ENCODE peak calls at places on chromosomes 3 and 15, in seven cellular contexts. One of them, this sample, is unnamed.
A peak's percentile ranks its signal among the peaks of the same experiment; 100 is the strongest.

GRCh38 chr15:42921049-42921731 is 612 bp upstream of the TTBK2 start:
- DNase-seq in NCI-H2081: no peak
- DNase-seq in AG09309: no peak
- DNase-seq in B cell: no peak
- DNase-seq in iPS DF 19.7: no peak
- DNase-seq in neuronal stem cell: peak; percentile 12
- DNase-seq in T-helper 17 cell: peak; percentile 22
- DNase-seq in this sample: no peak

GRCh38 chr3:11074007-11074406 is 80.3 kb upstream of the HRH1 start:
- DNase-seq in AG09309: no peak
- DNase-seq in B cell: no peak
- DNase-seq in iPS DF 19.7: no peak
- DNase-seq in neuronal stem cell: no peak
- DNase-seq in NCI-H2081: no peak
- DNase-seq in T-helper 17 cell: no peak
- DNase-seq in this sample: no peak

GRCh38 chr3:178436773-178437172 is 99.5 kb upstream of the KCNMB2 start:
- DNase-seq in B cell: peak; percentile 9
- DNase-seq in T-helper 17 cell: no peak
- DNase-seq in NCI-H2081: peak; percentile 86
- DNase-seq in iPS DF 19.7: no peak
- DNase-seq in AG09309: peak; percentile 52
- DNase-seq in neuronal stem cell: no peak
- DNase-seq in this sample: no peak

GRCh38 chr15:85555875-85556617 is 175.6 kb downstream of the AKAP13 start:
- DNase-seq in iPS DF 19.7: no peak
- DNase-seq in T-helper 17 cell: no peak
- DNase-seq in neuronal stem cell: no peak
- DNase-seq in NCI-H2081: no peak
- DNase-seq in B cell: no peak
- DNase-seq in AG09309: no peak
- DNase-seq in this sample: no peak

GRCh38 chr3:9195390-9195789 is 54.1 kb downstream of the SRGAP3 start:
- DNase-seq in NCI-H2081: no peak
- DNase-seq in AG09309: no peak
- DNase-seq in T-helper 17 cell: no peak
- DNase-seq in neuronal stem cell: no peak
- DNase-seq in iPS DF 19.7: no peak
- DNase-seq in B cell: no peak
- DNase-seq in this sample: no peak

GRCh38 chr3:27484002-27484844 is at the start of gene SLC4A7:
- DNase-seq in T-helper 17 cell: peak; percentile 99
- DNase-seq in B cell: peak; percentile 100
- DNase-seq in NCI-H2081: peak; percentile 89
- DNase-seq in AG09309: peak; percentile 81
- DNase-seq in neuronal stem cell: peak; percentile 97
- DNase-seq in iPS DF 19.7: peak; percentile 86
- DNase-seq in this sample: peak; percentile 82

GRCh38 chr15:34301058-34301457 is 36.5 kb downstream of the SLC12A6 start:
- DNase-seq in T-helper 17 cell: no peak
- DNase-seq in AG09309: no peak
- DNase-seq in B cell: no peak
- DNase-seq in neuronal stem cell: no peak
- DNase-seq in NCI-H2081: no peak
- DNase-seq in iPS DF 19.7: no peak
- DNase-seq in this sample: no peak

GRCh38 chr15:70053703-70054229 is 44.0 kb downstream of the TLE3 start:
- DNase-seq in neuronal stem cell: no peak
- DNase-seq in iPS DF 19.7: no peak
- DNase-seq in AG09309: no peak
- DNase-seq in B cell: no peak
- DNase-seq in NCI-H2081: no peak
- DNase-seq in T-helper 17 cell: no peak
- DNase-seq in this sample: no peak

GRCh38 chr15:52503788-52504496 is 24.7 kb downstream of the MYO5A start:
- DNase-seq in iPS DF 19.7: no peak
- DNase-seq in AG09309: no peak
- DNase-seq in T-helper 17 cell: no peak
- DNase-seq in neuronal stem cell: no peak
- DNase-seq in NCI-H2081: no peak
- DNase-seq in B cell: peak; percentile 71
- DNase-seq in this sample: no peak

GRCh38 chr15:74763416-74763815 is 14.8 kb downstream of the CYP1A2 start:
- DNase-seq in T-helper 17 cell: no peak
- DNase-seq in AG09309: no peak
- DNase-seq in iPS DF 19.7: no peak
- DNase-seq in neuronal stem cell: no peak
- DNase-seq in NCI-H2081: no peak
- DNase-seq in B cell: no peak
- DNase-seq in this sample: no peak

GRCh38 chr15:39579487-39580116 is 1.3 kb upstream of the THBS1 start:
- DNase-seq in T-helper 17 cell: no peak
- DNase-seq in NCI-H2081: no peak
- DNase-seq in neuronal stem cell: peak; percentile 65
- DNase-seq in iPS DF 19.7: peak; percentile 95
- DNase-seq in AG09309: peak; percentile 92
- DNase-seq in B cell: no peak
- DNase-seq in this sample: peak; percentile 92

GRCh38 chr3:151096697-151097096 is 11.2 kb downstream of the MED12L start:
- DNase-seq in B cell: no peak
- DNase-seq in neuronal stem cell: no peak
- DNase-seq in T-helper 17 cell: no peak
- DNase-seq in AG09309: no peak
- DNase-seq in iPS DF 19.7: no peak
- DNase-seq in NCI-H2081: no peak
- DNase-seq in this sample: no peak

GRCh38 chr3:126682046-126682445 is 22.0 kb upstream of the CHCHD6 start:
- DNase-seq in B cell: no peak
- DNase-seq in AG09309: no peak
- DNase-seq in iPS DF 19.7: no peak
- DNase-seq in NCI-H2081: no peak
- DNase-seq in T-helper 17 cell: no peak
- DNase-seq in neuronal stem cell: no peak
- DNase-seq in this sample: no peak

GRCh38 chr3:79815478-79815877 is 47.7 kb upstream of the ROBO1 start:
- DNase-seq in NCI-H2081: no peak
- DNase-seq in iPS DF 19.7: no peak
- DNase-seq in AG09309: no peak
- DNase-seq in T-helper 17 cell: no peak
- DNase-seq in B cell: no peak
- DNase-seq in neuronal stem cell: no peak
- DNase-seq in this sample: no peak

GRCh38 chr15:25087137-25087536 is 132.3 kb downstream of the SNRPN start:
- DNase-seq in neuronal stem cell: no peak
- DNase-seq in iPS DF 19.7: no peak
- DNase-seq in NCI-H2081: no peak
- DNase-seq in B cell: no peak
- DNase-seq in T-helper 17 cell: no peak
- DNase-seq in AG09309: no peak
- DNase-seq in this sample: no peak

GRCh38 chr15:69175536-69175935 is 15.1 kb downstream of the GLCE start:
- DNase-seq in T-helper 17 cell: no peak
- DNase-seq in neuronal stem cell: no peak
- DNase-seq in B cell: no peak
- DNase-seq in NCI-H2081: no peak
- DNase-seq in AG09309: no peak
- DNase-seq in iPS DF 19.7: no peak
- DNase-seq in this sample: no peak

GRCh38 chr3:195186041-195186709 is 84.8 kb downstream of the XXYLT1 start:
- DNase-seq in neuronal stem cell: no peak
- DNase-seq in T-helper 17 cell: no peak
- DNase-seq in AG09309: no peak
- DNase-seq in iPS DF 19.7: no peak
- DNase-seq in NCI-H2081: no peak
- DNase-seq in B cell: peak; percentile 29
- DNase-seq in this sample: no peak

GRCh38 chr3:128555098-128555825 is 62.3 kb upstream of the GATA2 start:
- DNase-seq in neuronal stem cell: no peak
- DNase-seq in NCI-H2081: no peak
- DNase-seq in AG09309: no peak
- DNase-seq in iPS DF 19.7: no peak
- DNase-seq in B cell: no peak
- DNase-seq in T-helper 17 cell: no peak
- DNase-seq in this sample: no peak

GRCh38 chr15:100703032-100703578 is 100.7 kb downstream of the ASB7 start:
- DNase-seq in iPS DF 19.7: no peak
- DNase-seq in B cell: no peak
- DNase-seq in T-helper 17 cell: no peak
- DNase-seq in NCI-H2081: no peak
- DNase-seq in neuronal stem cell: no peak
- DNase-seq in AG09309: no peak
- DNase-seq in this sample: no peak

GRCh38 chr15:64894395-64895056 is 17.2 kb upstream of the ANKDD1A start:
- DNase-seq in iPS DF 19.7: no peak
- DNase-seq in neuronal stem cell: no peak
- DNase-seq in AG09309: no peak
- DNase-seq in T-helper 17 cell: peak; percentile 82
- DNase-seq in B cell: peak; percentile 85
- DNase-seq in NCI-H2081: no peak
- DNase-seq in this sample: no peak

GRCh38 chr3:2212211-2212610 is 113.5 kb downstream of the CNTN4 start:
- DNase-seq in iPS DF 19.7: no peak
- DNase-seq in NCI-H2081: no peak
- DNase-seq in neuronal stem cell: no peak
- DNase-seq in B cell: no peak
- DNase-seq in T-helper 17 cell: no peak
- DNase-seq in AG09309: no peak
- DNase-seq in this sample: no peak

GRCh38 chr15:92271179-92271578 is 122.5 kb upstream of the ST8SIA2 start:
- DNase-seq in iPS DF 19.7: no peak
- DNase-seq in AG09309: no peak
- DNase-seq in B cell: no peak
- DNase-seq in T-helper 17 cell: no peak
- DNase-seq in neuronal stem cell: no peak
- DNase-seq in NCI-H2081: no peak
- DNase-seq in this sample: no peak

GRCh38 chr3:69770219-69770618 is 31.0 kb downstream of the MITF start:
- DNase-seq in NCI-H2081: no peak
- DNase-seq in B cell: no peak
- DNase-seq in T-helper 17 cell: no peak
- DNase-seq in neuronal stem cell: no peak
- DNase-seq in iPS DF 19.7: no peak
- DNase-seq in AG09309: no peak
- DNase-seq in this sample: no peak

GRCh38 chr3:147397911-147398809 is 8.2 kb downstream of the ZIC4 start:
- DNase-seq in NCI-H2081: no peak
- DNase-seq in T-helper 17 cell: no peak
- DNase-seq in AG09309: no peak
- DNase-seq in iPS DF 19.7: no peak
- DNase-seq in neuronal stem cell: peak; percentile 23
- DNase-seq in B cell: no peak
- DNase-seq in this sample: no peak

GRCh38 chr15:61034793-61035710 is 194.1 kb downstream of the RORA start:
- DNase-seq in AG09309: peak; percentile 57
- DNase-seq in NCI-H2081: no peak
- DNase-seq in T-helper 17 cell: no peak
- DNase-seq in iPS DF 19.7: no peak
- DNase-seq in B cell: no peak
- DNase-seq in neuronal stem cell: no peak
- DNase-seq in this sample: no peak

GRCh38 chr15:31101262-31102048 is at the start of gene TRPM1:
- DNase-seq in NCI-H2081: no peak
- DNase-seq in neuronal stem cell: no peak
- DNase-seq in AG09309: no peak
- DNase-seq in B cell: no peak
- DNase-seq in T-helper 17 cell: no peak
- DNase-seq in iPS DF 19.7: no peak
- DNase-seq in this sample: no peak

GRCh38 chr3:10466186-10466585 is 39.2 kb downstream of the ATP2B2 start:
- DNase-seq in AG09309: no peak
- DNase-seq in B cell: no peak
- DNase-seq in iPS DF 19.7: no peak
- DNase-seq in neuronal stem cell: no peak
- DNase-seq in T-helper 17 cell: no peak
- DNase-seq in NCI-H2081: no peak
- DNase-seq in this sample: no peak

GRCh38 chr3:172241385-172241784 is 202.0 kb downstream of the FNDC3B start:
- DNase-seq in B cell: no peak
- DNase-seq in iPS DF 19.7: no peak
- DNase-seq in T-helper 17 cell: no peak
- DNase-seq in NCI-H2081: no peak
- DNase-seq in neuronal stem cell: no peak
- DNase-seq in AG09309: no peak
- DNase-seq in this sample: no peak

GRCh38 chr3:52237659-52238172 is 1.2 kb downstream of the TWF2 start:
- DNase-seq in B cell: no peak
- DNase-seq in AG09309: peak; percentile 46
- DNase-seq in T-helper 17 cell: no peak
- DNase-seq in iPS DF 19.7: no peak
- DNase-seq in neuronal stem cell: no peak
- DNase-seq in NCI-H2081: no peak
- DNase-seq in this sample: no peak

GRCh38 chr3:117844676-117845075 is 1135.1 kb downstream of the TUSC7 start:
- DNase-seq in NCI-H2081: no peak
- DNase-seq in neuronal stem cell: no peak
- DNase-seq in T-helper 17 cell: no peak
- DNase-seq in iPS DF 19.7: no peak
- DNase-seq in B cell: no peak
- DNase-seq in AG09309: no peak
- DNase-seq in this sample: no peak

GRCh38 chr15:67827561-67828378 is 2.5 kb downstream of the SKOR1 start:
- DNase-seq in iPS DF 19.7: no peak
- DNase-seq in AG09309: no peak
- DNase-seq in T-helper 17 cell: no peak
- DNase-seq in neuronal stem cell: no peak
- DNase-seq in B cell: peak; percentile 40
- DNase-seq in NCI-H2081: no peak
- DNase-seq in this sample: no peak

GRCh38 chr3:161977063-161977462 is 480.5 kb downstream of the OTOL1 start:
- DNase-seq in NCI-H2081: no peak
- DNase-seq in T-helper 17 cell: no peak
- DNase-seq in iPS DF 19.7: no peak
- DNase-seq in AG09309: peak; percentile 21
- DNase-seq in B cell: no peak
- DNase-seq in neuronal stem cell: no peak
- DNase-seq in this sample: no peak

GRCh38 chr3:111307676-111308075 is 234.3 kb upstream of the CD96 start:
- DNase-seq in T-helper 17 cell: no peak
- DNase-seq in B cell: no peak
- DNase-seq in neuronal stem cell: no peak
- DNase-seq in AG09309: no peak
- DNase-seq in iPS DF 19.7: no peak
- DNase-seq in NCI-H2081: no peak
- DNase-seq in this sample: no peak

GRCh38 chr3:11770477-11771381 is 76.0 kb downstream of the TAMM41 start:
- DNase-seq in iPS DF 19.7: peak; percentile 92
- DNase-seq in neuronal stem cell: peak; percentile 56
- DNase-seq in B cell: peak; percentile 74
- DNase-seq in T-helper 17 cell: peak; percentile 66
- DNase-seq in NCI-H2081: peak; percentile 26
- DNase-seq in AG09309: peak; percentile 52
- DNase-seq in this sample: peak; percentile 78

GRCh38 chr3:131848111-131848510 is 186.7 kb downstream of the CPNE4 start:
- DNase-seq in T-helper 17 cell: no peak
- DNase-seq in NCI-H2081: no peak
- DNase-seq in B cell: no peak
- DNase-seq in iPS DF 19.7: no peak
- DNase-seq in neuronal stem cell: no peak
- DNase-seq in AG09309: no peak
- DNase-seq in this sample: no peak

This sample was measured in iPS DF 6.9.